ENCODE peak calls at places on chromosomes 6 and 20, in six cellular contexts. One of them, this sample, is unnamed.

GRCh38 chr6:159062564-159062945 is 17.8 kb upstream of the TAGAP start:
- DNase-seq in epithelial cell of esophagus: no peak
- DNase-seq in bronchial epithelial cell: no peak
- DNase-seq in iPS-NIHi11: no peak
- DNase-seq in SK-N-SH: no peak
- DNase-seq in HFFc6: no peak
- DNase-seq in this sample: no peak

GRCh38 chr6:153024401-153025017 is 22.0 kb upstream of the MTRF1L start:
- DNase-seq in bronchial epithelial cell: peak; percentile 65
- DNase-seq in HFFc6: peak; percentile 17
- DNase-seq in SK-N-SH: peak; percentile 60
- DNase-seq in iPS-NIHi11: peak; percentile 69
- DNase-seq in epithelial cell of esophagus: peak; percentile 72
- DNase-seq in this sample: no peak

GRCh38 chr6:27188206-27188884 is 59.2 kb upstream of the PRSS16 start:
- DNase-seq in HFFc6: peak; percentile 81
- DNase-seq in epithelial cell of esophagus: peak; percentile 80
- DNase-seq in bronchial epithelial cell: peak; percentile 77
- DNase-seq in iPS-NIHi11: peak; percentile 74
- DNase-seq in SK-N-SH: peak; percentile 60
- DNase-seq in this sample: peak; percentile 63

GRCh38 chr6:138844203-138844602 is 48.3 kb downstream of the ECT2L start:
- DNase-seq in SK-N-SH: no peak
- DNase-seq in HFFc6: no peak
- DNase-seq in epithelial cell of esophagus: no peak
- DNase-seq in bronchial epithelial cell: no peak
- DNase-seq in iPS-NIHi11: peak; percentile 33
- DNase-seq in this sample: peak; percentile 64

GRCh38 chr20:7332169-7332568 is 564.7 kb downstream of the BMP2 start:
- DNase-seq in epithelial cell of esophagus: no peak
- DNase-seq in HFFc6: no peak
- DNase-seq in bronchial epithelial cell: no peak
- DNase-seq in iPS-NIHi11: no peak
- DNase-seq in SK-N-SH: no peak
- DNase-seq in this sample: no peak

GRCh38 chr20:62167474-62167873 is 15.4 kb upstream of the MTG2 start:
- DNase-seq in iPS-NIHi11: no peak
- DNase-seq in epithelial cell of esophagus: no peak
- DNase-seq in SK-N-SH: no peak
- DNase-seq in HFFc6: no peak
- DNase-seq in bronchial epithelial cell: no peak
- DNase-seq in this sample: peak; percentile 44

GRCh38 chr6:5497896-5498578 is 236.7 kb downstream of the FARS2 start:
- DNase-seq in SK-N-SH: peak; percentile 10
- DNase-seq in epithelial cell of esophagus: no peak
- DNase-seq in HFFc6: peak; percentile 91
- DNase-seq in bronchial epithelial cell: no peak
- DNase-seq in iPS-NIHi11: no peak
- DNase-seq in this sample: no peak

GRCh38 chr6:34276881-34277762 is 28.3 kb upstream of the SMIM29 start:
- DNase-seq in SK-N-SH: no peak
- DNase-seq in HFFc6: no peak
- DNase-seq in iPS-NIHi11: no peak
- DNase-seq in epithelial cell of esophagus: no peak
- DNase-seq in bronchial epithelial cell: no peak
- DNase-seq in this sample: peak; percentile 85

GRCh38 chr20:43040427-43040826 is 149.3 kb downstream of the PTPRT start:
- DNase-seq in SK-N-SH: no peak
- DNase-seq in iPS-NIHi11: peak; percentile 78
- DNase-seq in HFFc6: no peak
- DNase-seq in bronchial epithelial cell: no peak
- DNase-seq in epithelial cell of esophagus: no peak
- DNase-seq in this sample: no peak

GRCh38 chr6:125810435-125810834 is 19.7 kb downstream of the NCOA7 start:
- DNase-seq in iPS-NIHi11: no peak
- DNase-seq in HFFc6: no peak
- DNase-seq in epithelial cell of esophagus: no peak
- DNase-seq in SK-N-SH: no peak
- DNase-seq in bronchial epithelial cell: no peak
- DNase-seq in this sample: no peak

GRCh38 chr6:153927867-153928266 is 111.2 kb upstream of the OPRM1 start:
- DNase-seq in SK-N-SH: no peak
- DNase-seq in bronchial epithelial cell: peak; percentile 11
- DNase-seq in epithelial cell of esophagus: no peak
- DNase-seq in HFFc6: no peak
- DNase-seq in iPS-NIHi11: no peak
- DNase-seq in this sample: no peak

GRCh38 chr20:29741594-29741893 is 1515.9 kb upstream of the DEFB115 start:
- DNase-seq in SK-N-SH: no peak
- DNase-seq in epithelial cell of esophagus: no peak
- DNase-seq in bronchial epithelial cell: no peak
- DNase-seq in iPS-NIHi11: no peak
- DNase-seq in HFFc6: no peak
- DNase-seq in this sample: no peak

GRCh38 chr6:89321571-89321970 is 6.5 kb upstream of the GABRR2 start:
- DNase-seq in iPS-NIHi11: no peak
- DNase-seq in epithelial cell of esophagus: no peak
- DNase-seq in SK-N-SH: no peak
- DNase-seq in HFFc6: no peak
- DNase-seq in bronchial epithelial cell: no peak
- DNase-seq in this sample: no peak

GRCh38 chr20:32338665-32339064 is 19.5 kb upstream of the ASXL1 start:
- DNase-seq in epithelial cell of esophagus: no peak
- DNase-seq in iPS-NIHi11: no peak
- DNase-seq in bronchial epithelial cell: no peak
- DNase-seq in SK-N-SH: no peak
- DNase-seq in HFFc6: no peak
- DNase-seq in this sample: no peak

GRCh38 chr6:3478341-3478740 is 21.5 kb upstream of the SLC22A23 start:
- DNase-seq in epithelial cell of esophagus: no peak
- DNase-seq in SK-N-SH: no peak
- DNase-seq in HFFc6: no peak
- DNase-seq in bronchial epithelial cell: no peak
- DNase-seq in iPS-NIHi11: no peak
- DNase-seq in this sample: no peak

GRCh38 chr20:60062431-60063336 is 104.5 kb downstream of the CDH26 start:
- DNase-seq in iPS-NIHi11: no peak
- DNase-seq in bronchial epithelial cell: no peak
- DNase-seq in epithelial cell of esophagus: no peak
- DNase-seq in SK-N-SH: peak; percentile 57
- DNase-seq in HFFc6: peak; percentile 91
- DNase-seq in this sample: peak; percentile 70

GRCh38 chr20:54475334-54476287 is at the start of gene DOK5:
- DNase-seq in HFFc6: no peak
- DNase-seq in iPS-NIHi11: peak; percentile 59
- DNase-seq in SK-N-SH: peak; percentile 24
- DNase-seq in bronchial epithelial cell: no peak
- DNase-seq in epithelial cell of esophagus: no peak
- DNase-seq in this sample: peak; percentile 72

GRCh38 chr20:17495826-17496225 is 35.4 kb downstream of the BFSP1 start:
- DNase-seq in iPS-NIHi11: no peak
- DNase-seq in epithelial cell of esophagus: peak; percentile 10
- DNase-seq in HFFc6: no peak
- DNase-seq in bronchial epithelial cell: no peak
- DNase-seq in SK-N-SH: no peak
- DNase-seq in this sample: no peak

GRCh38 chr6:110664933-110665332 is 150.3 kb downstream of the CDK19 start:
- DNase-seq in SK-N-SH: no peak
- DNase-seq in HFFc6: peak; percentile 55
- DNase-seq in bronchial epithelial cell: no peak
- DNase-seq in iPS-NIHi11: no peak
- DNase-seq in epithelial cell of esophagus: no peak
- DNase-seq in this sample: no peak

GRCh38 chr6:115485400-115485799 is 575.3 kb downstream of the FRK start:
- DNase-seq in epithelial cell of esophagus: no peak
- DNase-seq in HFFc6: no peak
- DNase-seq in bronchial epithelial cell: no peak
- DNase-seq in SK-N-SH: no peak
- DNase-seq in iPS-NIHi11: no peak
- DNase-seq in this sample: no peak

GRCh38 chr6:100803264-100803663 is 77.9 kb downstream of the ASCC3 start:
- DNase-seq in epithelial cell of esophagus: peak; percentile 10
- DNase-seq in iPS-NIHi11: no peak
- DNase-seq in bronchial epithelial cell: no peak
- DNase-seq in HFFc6: no peak
- DNase-seq in SK-N-SH: no peak
- DNase-seq in this sample: no peak

GRCh38 chr20:31869942-31870702 is at the start of the genes DUSP15 and TTLL9:
- DNase-seq in bronchial epithelial cell: no peak
- DNase-seq in SK-N-SH: peak; percentile 90
- DNase-seq in iPS-NIHi11: peak; percentile 73
- DNase-seq in HFFc6: no peak
- DNase-seq in epithelial cell of esophagus: no peak
- DNase-seq in this sample: peak; percentile 60

GRCh38 chr6:14729186-14729871 is 516.5 kb upstream of the JARID2 start:
- DNase-seq in epithelial cell of esophagus: no peak
- DNase-seq in HFFc6: no peak
- DNase-seq in SK-N-SH: no peak
- DNase-seq in bronchial epithelial cell: no peak
- DNase-seq in iPS-NIHi11: no peak
- DNase-seq in this sample: no peak

GRCh38 chr20:52105045-52105572 is 86.5 kb downstream of the ZFP64 start:
- DNase-seq in HFFc6: peak; percentile 2
- DNase-seq in iPS-NIHi11: peak; percentile 57
- DNase-seq in SK-N-SH: peak; percentile 48
- DNase-seq in epithelial cell of esophagus: peak; percentile 44
- DNase-seq in bronchial epithelial cell: no peak
- DNase-seq in this sample: no peak

GRCh38 chr6:5726976-5727718 is 279.6 kb downstream of the NRN1 start:
- DNase-seq in epithelial cell of esophagus: no peak
- DNase-seq in SK-N-SH: no peak
- DNase-seq in iPS-NIHi11: no peak
- DNase-seq in HFFc6: no peak
- DNase-seq in bronchial epithelial cell: no peak
- DNase-seq in this sample: no peak

GRCh38 chr20:4488407-4489339 is 233.0 kb upstream of the PRND start:
- DNase-seq in bronchial epithelial cell: peak; percentile 79
- DNase-seq in epithelial cell of esophagus: peak; percentile 84
- DNase-seq in HFFc6: peak; percentile 93
- DNase-seq in SK-N-SH: no peak
- DNase-seq in iPS-NIHi11: no peak
- DNase-seq in this sample: no peak

This sample was measured in psoas muscle.